ENCODE peak calls at places on chromosomes 4 and X, in four cellular contexts. C is HCT116, B is HepG2, V is K562. A is an unnamed sample.

GRCh38 chrX:40891798-40892197 is 156.5 kb upstream of the MED14 start:
- DNase-seq in C (no peak), V (no peak), B (no peak), A (no peak)

GRCh38 chrX:150983526-150984163 is 510 bp downstream of the HMGB3 start:
- DNase-seq in C (no peak), B (no peak), V (peak; percentile 38), A (no peak)

GRCh38 chrX:34716322-34716721 is 59.2 kb upstream of the TMEM47 start:
- DNase-seq in B (no peak), V (no peak), C (no peak), A (no peak)

GRCh38 chrX:119503484-119503861 is 35.2 kb downstream of the SLC25A5 start:
- DNase-seq in C (no peak), V (no peak), B (peak; percentile 22), A (peak; percentile 61)

GRCh38 chr4:7424553-7425111 is 10.1 kb downstream of the PSAPL1 start:
- DNase-seq in B (no peak), V (no peak), C (no peak), A (no peak)

GRCh38 chr4:6362896-6363295 is 93.2 kb downstream of the WFS1 start:
- DNase-seq in V (peak; percentile 68), B (peak; percentile 31), C (no peak), A (no peak)

GRCh38 chrX:72382199-72382590 is 76.5 kb upstream of the CITED1 start:
- DNase-seq in C (no peak), B (no peak), V (no peak), A (no peak)

GRCh38 chr4:1715002-1715761 is 3.1 kb upstream of the SLBP start:
- DNase-seq in B (no peak), C (no peak), V (no peak), A (no peak)

GRCh38 chrX:20913760-20914159 is 460.5 kb upstream of the CNKSR2 start:
- DNase-seq in B (no peak), C (no peak), V (no peak), A (no peak)

GRCh38 chr4:73341454-73341853 is 62.6 kb upstream of the ALB start:
- DNase-seq in V (peak; percentile 12), B (peak; percentile 85), C (peak; percentile 33), A (peak; percentile 35)

GRCh38 chrX:21757960-21758359 is at the start of gene SMPX:
- DNase-seq in C (no peak), B (no peak), V (no peak), A (no peak)

GRCh38 chr4:1400191-1400805 is 5.9 kb downstream of the NKX1-1 start:
- DNase-seq in B (no peak), V (no peak), C (no peak), A (no peak)

GRCh38 chrX:18440835-18441234 is 15.4 kb downstream of the CDKL5 start:
- DNase-seq in V (no peak), B (no peak), C (no peak), A (no peak)

GRCh38 chr4:34720563-34720962 is 1523.8 kb downstream of the ARAP2 start:
- DNase-seq in V (no peak), C (peak; percentile 27), B (peak; percentile 17), A (no peak)

GRCh38 chrX:9144643-9145290 is 110.8 kb upstream of the FAM9B start:
- DNase-seq in C (no peak), B (no peak), V (no peak), A (no peak)

GRCh38 chr4:94483895-94484294 is 32.2 kb downstream of the PDLIM5 start:
- DNase-seq in C (no peak), V (no peak), B (no peak), A (no peak)

GRCh38 chr4:16256343-16256742 is 30.1 kb upstream of the TAPT1 start:
- DNase-seq in V (no peak), B (no peak), C (no peak), A (no peak)

GRCh38 chr4:121656269-121656641 is 40.5 kb downstream of the ANXA5 start:
- DNase-seq in V (peak; percentile 47), B (peak; percentile 50), C (peak; percentile 65), A (peak; percentile 10)

GRCh38 chr4:182918791-182919302 is 1.7 kb upstream of the DCTD start:
- DNase-seq in V (no peak), C (no peak), B (no peak), A (no peak)

DNA sequence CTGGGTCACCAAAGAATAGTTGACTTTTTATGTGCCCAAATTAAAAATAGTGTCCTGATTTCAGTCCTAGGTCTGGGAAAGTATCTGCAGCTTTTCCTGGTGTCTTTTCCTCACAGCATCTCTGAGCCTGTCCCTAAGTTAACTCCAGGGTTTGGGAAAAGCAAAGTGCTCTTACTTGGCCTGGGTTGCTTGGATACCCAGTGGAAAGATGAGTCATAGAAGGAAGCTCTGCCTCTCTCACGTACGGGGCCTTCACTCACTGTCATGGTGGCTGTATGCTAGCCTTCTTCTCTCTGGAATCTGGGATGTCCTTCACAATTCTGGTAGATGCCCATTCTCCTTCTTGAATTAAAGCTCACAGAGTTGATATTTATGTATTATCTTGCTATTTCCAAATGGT is 607.3 kb downstream of the ANKRD50 start:
- DNase-seq in V (no peak), C (no peak), B (no peak), A (no peak)
- TF ChIP-seq TCF7L2 in V (no peak), C (no peak), B (no peak), A (no peak)

GRCh38 chr4:84470204-84470785 is 28.8 kb downstream of the NKX6-1 start:
- DNase-seq in B (peak; percentile 17), C (no peak), V (no peak), A (no peak)
- TF ChIP-seq CTCF in B (peak; percentile 52), C (peak; percentile 42), V (peak; percentile 41), A (peak; percentile 42)

GRCh38 chrX:13369541-13370140 is 49.8 kb upstream of the ATXN3L start:
- DNase-seq in B (no peak), V (no peak), C (no peak), A (no peak)
- TF ChIP-seq TCF7L2 in B (no peak), V (no peak), C (no peak), A (no peak)

GRCh38 chr4:117417856-117418255 is 332.5 kb upstream of the TRAM1L1 start:
- DNase-seq in B (no peak), V (no peak), C (no peak), A (no peak)
- TF ChIP-seq CTCF in B (no peak), V (no peak), C (no peak), A (no peak)

GRCh38 chr4:65508169-65508568 is 162.1 kb downstream of the EPHA5 start:
- DNase-seq in B (no peak), V (no peak), C (no peak), A (no peak)
- TF ChIP-seq TCF7L2 in B (no peak), V (no peak), C (no peak), A (no peak)

DNA sequence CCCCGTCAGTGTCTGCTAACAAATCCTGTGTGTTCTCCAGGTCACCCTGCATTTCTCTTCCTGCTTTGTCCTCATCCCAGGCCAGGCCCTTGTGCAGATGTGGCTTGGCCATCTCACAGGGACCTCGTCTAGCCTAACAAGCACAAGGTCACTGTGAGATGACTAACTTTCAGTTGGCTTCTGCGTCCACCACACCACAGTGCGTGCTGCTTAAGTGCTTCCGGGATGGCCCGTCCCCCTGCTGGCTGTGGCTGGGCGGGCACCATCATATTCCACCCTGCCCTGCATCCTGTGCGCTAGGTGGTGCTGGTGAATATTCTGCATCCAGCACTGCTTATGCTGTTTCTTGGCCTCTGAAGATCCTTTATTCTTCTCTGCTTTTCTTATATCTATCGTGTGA is 33.8 kb downstream of the RBBP7 start:
- DNase-seq in V (no peak), C (no peak), B (peak; percentile 17), A (no peak)
- TF ChIP-seq CTCF in V (peak; percentile 49), C (peak; percentile 45), B (peak; percentile 40), A (peak; percentile 36)

GRCh38 chrX:56784666-56785065 is 55.6 kb downstream of the NBDY start:
- DNase-seq in V (no peak), B (no peak), C (no peak), A (no peak)
- TF ChIP-seq TCF7L2 in V (no peak), B (no peak), C (no peak), A (no peak)

GRCh38 chrX:65596270-65596669 is 61.7 kb upstream of the LAS1L start:
- DNase-seq in C (no peak), V (peak; percentile 13), B (no peak), A (no peak)

GRCh38 chrX:65600106-65600505 is 65.5 kb upstream of the LAS1L start:
- DNase-seq in C (no peak), V (no peak), B (no peak), A (no peak)

GRCh38 chrX:65598559-65599147 is 64.1 kb upstream of the LAS1L start:
- DNase-seq in C (no peak), B (no peak), V (no peak), A (no peak)

GRCh38 chrX:65601126-65601525 is 66.3 kb upstream of the MSN start:
- DNase-seq in C (no peak), V (no peak), B (no peak), A (no peak)

DNA sequence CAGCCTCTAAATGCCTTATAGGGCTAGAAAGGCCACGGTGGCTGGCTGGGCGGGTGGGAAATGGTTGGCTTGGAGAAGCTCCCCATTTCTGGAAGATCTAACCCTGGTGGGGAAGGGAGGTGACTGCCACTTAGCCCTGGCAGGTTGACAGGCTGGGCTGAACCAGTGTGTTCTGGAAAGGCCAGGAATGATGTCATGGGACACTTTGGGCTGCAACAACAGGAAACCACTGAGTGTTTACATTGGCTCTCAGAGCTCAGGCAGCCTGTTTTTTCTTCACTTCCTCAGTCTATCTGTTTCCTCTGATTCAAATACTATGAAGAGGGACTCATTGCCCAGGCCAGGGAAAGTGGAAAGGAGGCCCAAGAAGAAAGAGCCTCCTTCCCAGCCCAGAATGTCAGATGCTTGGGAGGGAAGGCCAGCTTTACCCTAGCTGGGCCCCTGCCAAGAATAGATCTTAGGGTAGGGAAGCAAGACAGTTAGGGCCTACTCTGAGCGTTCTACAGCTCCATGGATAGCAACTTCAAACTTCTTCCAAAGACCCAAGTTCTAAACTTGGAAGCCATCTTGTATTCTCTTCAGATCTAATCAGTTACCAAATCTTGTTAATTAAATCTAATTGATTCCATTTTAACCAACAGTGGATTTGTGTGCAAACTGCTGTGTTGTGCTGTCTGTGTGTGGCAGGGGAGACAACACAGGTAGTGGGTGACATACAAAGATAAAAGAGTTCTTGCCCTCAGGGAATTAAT is 65.7 kb upstream of the MSN start:
- DNase-seq in V (no peak), B (peak; percentile 0), C (no peak), A (no peak)
- TF ChIP-seq CTCF in V (no peak), B (no peak), C (no peak), A (no peak)

A was measured in Panc1.